ENCODE peak calls at places on chromosomes 16 and 17, in four cellular contexts. U, C, G and H are unnamed samples.

GRCh38 chr16:85639529-85640253 is 26.6 kb downstream of the GSE1 start:
- DNase-seq in G (no peak), C (no peak), U (no peak), H (no peak)

GRCh38 chr17:81390029-81390428 is 5.2 kb upstream of the BAHCC1 start:
- DNase-seq in G (no peak), U (no peak), C (no peak), H (no peak)

GRCh38 chr16:78321611-78322010 is 222.2 kb downstream of the WWOX start:
- DNase-seq in C (no peak), G (no peak), U (no peak), H (no peak)

GRCh38 chr17:11553135-11553534 is 45.1 kb upstream of the DNAH9 start:
- DNase-seq in U (no peak), C (no peak), G (no peak), H (no peak)

GRCh38 chr16:2148714-2149629 is 547 bp downstream of the RAB26 start:
- DNase-seq in C (no peak), U (peak; percentile 57), G (no peak), H (no peak)

GRCh38 chr17:69512946-69513345 is 98.4 kb downstream of the MAP2K6 start:
- DNase-seq in C (no peak), U (no peak), G (no peak), H (no peak)

GRCh38 chr17:56681561-56682266 is 88.2 kb downstream of the NOG start:
- DNase-seq in G (no peak), U (no peak), C (no peak), H (no peak)

GRCh38 chr17:33277436-33278100 is 15.5 kb downstream of the ASIC2 start:
- DNase-seq in U (no peak), C (no peak), G (no peak), H (no peak)

GRCh38 chr17:58755577-58756245 is at the start of gene PPM1E:
- DNase-seq in C (peak; percentile 27), U (peak; percentile 85), G (peak; percentile 81), H (no peak)

GRCh38 chr17:40153603-40154238 is 13.4 kb downstream of the CASC3 start:
- DNase-seq in U (no peak), C (no peak), G (no peak), H (no peak)

GRCh38 chr17:42181851-42182207 is 887 bp upstream of the KCNH4 start:
- DNase-seq in C (no peak), G (no peak), U (no peak), H (no peak)

GRCh38 chr16:29804455-29805231 is 1.7 kb upstream of the MAZ start:
- DNase-seq in C (no peak), G (no peak), U (peak; percentile 47), H (no peak)

GRCh38 chr16:30112197-30113030 is 923 bp downstream of the GDPD3 start:
- DNase-seq in G (no peak), U (peak; percentile 78), C (peak; percentile 83), H (no peak)

GRCh38 chr17:8126306-8127066 is 2.6 kb upstream of the HES7 start:
- DNase-seq in G (no peak), C (no peak), U (peak; percentile 74), H (no peak)

GRCh38 chr17:50034504-50035364 is 21.2 kb upstream of the ITGA3 start:
- DNase-seq in G (no peak), C (no peak), U (no peak), H (no peak)

GRCh38 chr17:76707985-76708807 is 2.6 kb downstream of the MXRA7 start:
- DNase-seq in U (peak; percentile 58), G (peak; percentile 54), C (peak; percentile 41), H (no peak)

GRCh38 chr17:77628035-77628434 is 330.5 kb upstream of the TNRC6C start:
- DNase-seq in U (no peak), G (no peak), C (no peak), H (no peak)

GRCh38 chr16:3158014-3158497 is 23.2 kb downstream of the ZNF213 start:
- DNase-seq in G (no peak), C (no peak), U (no peak), H (no peak)

GRCh38 chr16:10805362-10805761 is 13.2 kb downstream of the TVP23A start:
- DNase-seq in C (no peak), G (no peak), U (no peak), H (no peak)

GRCh38 chr16:21275529-21275928 is 2.6 kb downstream of the CRYM start:
- DNase-seq in U (no peak), C (no peak), G (no peak), H (no peak)

GRCh38 chr16:72066747-72067146 is 3.7 kb downstream of the HPR start:
- DNase-seq in G (no peak), C (peak; percentile 72), U (peak; percentile 46), H (no peak)

GRCh38 chr17:48586355-48586924 is 3.6 kb downstream of the HOXB3 start:
- DNase-seq in G (no peak), U (no peak), C (no peak), H (no peak)

GRCh38 chr16:56866955-56867830 is 2.2 kb downstream of the SLC12A3 start:
- DNase-seq in C (peak; percentile 70), G (no peak), U (peak; percentile 45), H (no peak)

GRCh38 chr16:10981697-10982216 is 37.4 kb downstream of the CLEC16A start:
- DNase-seq in U (no peak), G (no peak), C (peak; percentile 45), H (no peak)

GRCh38 chr17:82709024-82709675 is 7.4 kb upstream of the FN3KRP start:
- DNase-seq in G (no peak), U (peak; percentile 35), C (no peak), H (no peak)

GRCh38 chr17:78258323-78259229 is 27.1 kb downstream of the TMEM235 start:
- DNase-seq in C (peak; percentile 36), G (no peak), U (peak; percentile 85), H (no peak)

GRCh38 chr16:90044111-90044551 is 24.9 kb upstream of the DBNDD1 start:
- DNase-seq in G (no peak), U (peak; percentile 41), C (peak; percentile 50), H (no peak)

GRCh38 chr17:5260542-5260941 is 21.5 kb upstream of the RABEP1 start:
- DNase-seq in U (no peak), G (no peak), C (no peak), H (no peak)

GRCh38 chr16:47392114-47392513 is 68.7 kb downstream of the ITFG1 start:
- DNase-seq in C (peak; percentile 53), U (no peak), G (no peak), H (peak; percentile 40)

GRCh38 chr17:49699967-49700575 is 7.7 kb downstream of the SLC35B1 start:
- DNase-seq in U (no peak), C (no peak), G (no peak), H (no peak)

GRCh38 chr17:39277110-39277509 is 51.4 kb upstream of the STAC2 start:
- DNase-seq in C (no peak), U (no peak), G (no peak), H (peak; percentile 12)

GRCh38 chr17:33968350-33969044 is 286.6 kb upstream of the CCL2 start:
- DNase-seq in C (no peak), G (no peak), U (peak; percentile 39), H (peak; percentile 83)

GRCh38 chr16:68319185-68319908 is 8.5 kb downstream of the PRMT7 start:
- DNase-seq in G (no peak), C (no peak), U (no peak), H (no peak)
- TF ChIP-seq CBX5 in G (no peak), C (no peak), U (no peak), H (no peak)

DNA sequence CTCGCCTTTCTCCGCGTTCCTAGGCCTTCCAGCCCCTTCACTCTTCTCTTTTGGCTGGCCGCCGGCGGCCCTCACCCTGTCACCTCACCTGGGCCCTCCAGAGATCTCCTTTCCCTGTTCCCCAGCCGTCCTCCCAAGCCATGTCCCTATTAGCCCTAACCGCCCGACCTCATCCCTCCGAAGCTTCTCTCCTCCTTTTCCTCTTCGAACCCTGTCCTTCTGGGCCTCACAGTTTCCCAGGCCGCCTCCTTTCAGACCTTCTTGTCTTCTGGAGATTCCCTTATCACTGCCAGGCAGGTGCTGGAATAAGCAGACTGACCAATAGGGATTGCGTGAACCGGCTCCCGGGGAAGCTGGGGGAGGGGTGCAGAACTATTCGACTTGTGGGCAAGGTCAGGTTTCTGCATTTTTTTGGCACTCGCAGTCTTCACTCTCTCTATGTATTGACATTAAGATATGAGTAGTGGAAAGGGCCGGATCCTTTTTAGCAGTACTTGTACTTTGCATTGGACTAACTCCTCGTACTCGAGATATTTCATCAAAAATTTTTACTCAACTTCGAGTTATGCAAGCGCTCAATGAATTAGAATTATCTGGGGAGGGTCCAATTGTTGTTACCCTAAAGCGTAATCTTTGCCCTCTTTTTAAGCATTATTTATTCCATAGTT is 689 bp downstream of the RHOT1 start:
- DNase-seq in U (peak; percentile 84), G (no peak), C (peak; percentile 49), H (no peak)
- TF ChIP-seq CBX5 in U (no peak), G (no peak), C (no peak), H (no peak)

DNA sequence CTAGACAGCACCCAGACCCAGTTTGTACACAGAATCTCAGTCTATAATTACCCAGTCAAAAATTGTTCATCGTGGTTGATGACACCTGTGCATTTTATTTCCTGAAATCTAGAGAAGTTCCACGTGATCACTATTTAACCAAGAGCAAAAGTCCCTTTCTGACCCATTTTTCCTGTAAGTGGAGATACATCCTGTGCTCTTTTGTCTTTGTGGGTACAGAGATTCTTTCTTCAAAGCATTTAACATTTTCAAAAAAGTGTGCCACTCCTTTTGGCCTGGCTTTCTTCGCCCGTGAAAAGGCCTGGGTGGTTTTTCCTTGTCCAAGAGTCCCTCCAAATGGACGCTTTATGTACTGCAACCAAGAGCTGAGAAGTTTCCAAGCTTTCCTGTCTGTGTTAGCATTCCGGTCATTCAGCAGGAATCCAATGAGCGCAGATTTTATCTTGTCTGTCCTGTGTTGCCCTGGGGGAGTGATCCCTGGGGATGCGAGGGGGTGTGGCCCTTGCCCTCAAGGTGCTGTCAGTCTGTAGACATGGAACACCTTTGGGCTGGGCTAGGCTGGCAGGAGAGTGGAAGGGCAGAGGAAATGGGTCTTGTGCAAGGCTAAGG is 161.1 kb upstream of the CACNG5 start:
- DNase-seq in U (no peak), G (peak; percentile 17), C (peak; percentile 43), H (no peak)
- TF ChIP-seq CBX5 in U (no peak), G (no peak), C (no peak), H (no peak)

GRCh38 chr17:6279659-6280058 is 155.3 kb downstream of the AIPL1 start:
- DNase-seq in U (no peak), G (peak; percentile 49), C (peak; percentile 38), H (no peak)
- TF ChIP-seq CBX5 in U (no peak), G (no peak), C (no peak), H (no peak)

GRCh38 chr17:2068101-2068518 is 13.2 kb downstream of the HIC1 start:
- DNase-seq in G (no peak), U (no peak), C (no peak), H (no peak)
- TF ChIP-seq CBX5 in G (no peak), U (no peak), C (no peak), H (no peak)

DNA sequence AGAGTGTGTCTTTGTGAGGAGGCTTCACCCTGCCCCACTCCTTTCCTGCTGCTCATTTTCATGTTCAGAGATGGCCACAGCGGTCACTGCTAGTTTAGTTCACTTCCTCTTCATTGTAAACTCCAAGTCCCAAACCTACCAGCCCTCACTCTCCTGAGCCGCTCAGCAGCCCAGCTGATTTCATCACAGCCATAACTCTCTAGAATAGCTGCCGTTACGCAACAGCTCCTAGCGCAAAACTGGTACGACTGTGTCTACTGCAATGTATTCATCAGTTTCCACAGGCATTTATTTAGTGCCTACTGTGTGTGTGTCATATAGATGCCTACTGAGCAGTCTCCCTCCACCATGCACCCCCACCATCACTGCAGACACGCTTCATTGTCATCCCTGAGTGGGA is 233.5 kb upstream of the RPL38 start:
- DNase-seq in U (no peak), C (no peak), G (no peak), H (no peak)
- TF ChIP-seq CBX5 in U (no peak), C (no peak), G (no peak), H (no peak)